ENCODE peak calls at places on chromosomes 12 and 14, in nine cellular contexts. One of them, this sample, is unnamed.
A peak's percentile ranks its signal among the peaks of the same experiment; 100 is the strongest.

GRCh38 chr12:54251667-54252284 is 28.1 kb downstream of the CBX5 start:
- DNase-seq in hepatocyte: peak; percentile 50
- DNase-seq in neural progenitor cell: peak; percentile 60
- DNase-seq in HCT116: peak; percentile 37
- DNase-seq in PC-3: peak; percentile 65
- DNase-seq in GM23248: peak; percentile 79
- DNase-seq in OCI-LY7: peak; percentile 62
- DNase-seq in GM23338: peak; percentile 79
- DNase-seq in SK-N-SH: peak; percentile 73
- DNase-seq in this sample: peak; percentile 34

GRCh38 chr12:55930771-55931316 is at the start of gene DGKA:
- DNase-seq in hepatocyte: peak; percentile 74
- DNase-seq in neural progenitor cell: peak; percentile 52
- DNase-seq in HCT116: peak; percentile 41
- DNase-seq in PC-3: peak; percentile 75
- DNase-seq in GM23248: peak; percentile 90
- DNase-seq in OCI-LY7: peak; percentile 83
- DNase-seq in GM23338: peak; percentile 74
- DNase-seq in SK-N-SH: peak; percentile 74
- DNase-seq in this sample: peak; percentile 58

GRCh38 chr14:53528114-53528513 is 375.0 kb upstream of the DDHD1 start:
- DNase-seq in hepatocyte: no peak
- DNase-seq in neural progenitor cell: no peak
- DNase-seq in HCT116: no peak
- DNase-seq in PC-3: no peak
- DNase-seq in GM23248: peak; percentile 46
- DNase-seq in OCI-LY7: no peak
- DNase-seq in GM23338: no peak
- DNase-seq in SK-N-SH: no peak
- DNase-seq in this sample: no peak

GRCh38 chr12:110266980-110267620 is 13.9 kb upstream of the ATP2A2 start:
- DNase-seq in hepatocyte: peak; percentile 82
- DNase-seq in neural progenitor cell: peak; percentile 56
- DNase-seq in HCT116: no peak
- DNase-seq in PC-3: peak; percentile 77
- DNase-seq in GM23248: peak; percentile 88
- DNase-seq in OCI-LY7: no peak
- DNase-seq in GM23338: no peak
- DNase-seq in SK-N-SH: peak; percentile 53
- DNase-seq in this sample: no peak

GRCh38 chr12:108270035-108270840 is 68.9 kb downstream of the CMKLR1 start:
- DNase-seq in hepatocyte: no peak
- DNase-seq in neural progenitor cell: no peak
- DNase-seq in HCT116: no peak
- DNase-seq in PC-3: no peak
- DNase-seq in GM23248: no peak
- DNase-seq in OCI-LY7: no peak
- DNase-seq in GM23338: no peak
- DNase-seq in SK-N-SH: no peak
- DNase-seq in this sample: no peak

GRCh38 chr12:92987846-92988621 is 58.9 kb upstream of the EEA1 start:
- DNase-seq in hepatocyte: no peak
- DNase-seq in neural progenitor cell: peak; percentile 7
- DNase-seq in HCT116: no peak
- DNase-seq in PC-3: no peak
- DNase-seq in GM23248: no peak
- DNase-seq in OCI-LY7: peak; percentile 89
- DNase-seq in GM23338: peak; percentile 16
- DNase-seq in SK-N-SH: no peak
- DNase-seq in this sample: peak; percentile 93

GRCh38 chr14:86597279-86597678 is 1067.3 kb downstream of the FLRT2 start:
- DNase-seq in hepatocyte: no peak
- DNase-seq in neural progenitor cell: no peak
- DNase-seq in HCT116: no peak
- DNase-seq in PC-3: no peak
- DNase-seq in GM23248: no peak
- DNase-seq in OCI-LY7: no peak
- DNase-seq in GM23338: no peak
- DNase-seq in SK-N-SH: no peak
- DNase-seq in this sample: no peak

GRCh38 chr14:20757963-20758362 is 10.2 kb upstream of the EDDM3B start:
- DNase-seq in hepatocyte: peak; percentile 26
- DNase-seq in neural progenitor cell: peak; percentile 25
- DNase-seq in HCT116: no peak
- DNase-seq in PC-3: no peak
- DNase-seq in GM23248: no peak
- DNase-seq in OCI-LY7: peak; percentile 20
- DNase-seq in GM23338: peak; percentile 68
- DNase-seq in SK-N-SH: no peak
- DNase-seq in this sample: no peak

GRCh38 chr14:56235388-56235787 is 117.2 kb downstream of the PELI2 start:
- DNase-seq in hepatocyte: no peak
- DNase-seq in neural progenitor cell: no peak
- DNase-seq in HCT116: no peak
- DNase-seq in PC-3: no peak
- DNase-seq in GM23248: no peak
- DNase-seq in OCI-LY7: no peak
- DNase-seq in GM23338: no peak
- DNase-seq in SK-N-SH: no peak
- DNase-seq in this sample: no peak

GRCh38 chr12:65313704-65314317 is 35.3 kb downstream of the MSRB3 start:
- DNase-seq in hepatocyte: no peak
- DNase-seq in neural progenitor cell: peak; percentile 10
- DNase-seq in HCT116: peak; percentile 33
- DNase-seq in PC-3: peak; percentile 79
- DNase-seq in GM23248: peak; percentile 45
- DNase-seq in OCI-LY7: peak; percentile 0
- DNase-seq in GM23338: peak; percentile 23
- DNase-seq in SK-N-SH: no peak
- DNase-seq in this sample: peak; percentile 15

GRCh38 chr12:94100254-94100653 is 48.1 kb upstream of the PLXNC1 start:
- DNase-seq in hepatocyte: peak; percentile 53
- DNase-seq in neural progenitor cell: no peak
- DNase-seq in HCT116: no peak
- DNase-seq in PC-3: peak; percentile 95
- DNase-seq in GM23248: peak; percentile 34
- DNase-seq in OCI-LY7: no peak
- DNase-seq in GM23338: no peak
- DNase-seq in SK-N-SH: no peak
- DNase-seq in this sample: no peak

GRCh38 chr14:41925409-41925808 is 318.7 kb downstream of the LRFN5 start:
- DNase-seq in hepatocyte: peak; percentile 39
- DNase-seq in neural progenitor cell: peak; percentile 48
- DNase-seq in HCT116: peak; percentile 10
- DNase-seq in PC-3: peak; percentile 63
- DNase-seq in GM23248: peak; percentile 36
- DNase-seq in OCI-LY7: no peak
- DNase-seq in GM23338: peak; percentile 65
- DNase-seq in SK-N-SH: no peak
- DNase-seq in this sample: no peak

GRCh38 chr12:82696543-82696942 is 9.8 kb downstream of the TMTC2 start:
- DNase-seq in hepatocyte: no peak
- DNase-seq in neural progenitor cell: no peak
- DNase-seq in HCT116: no peak
- DNase-seq in PC-3: no peak
- DNase-seq in GM23248: no peak
- DNase-seq in OCI-LY7: no peak
- DNase-seq in GM23338: no peak
- DNase-seq in SK-N-SH: no peak
- DNase-seq in this sample: no peak

DNA sequence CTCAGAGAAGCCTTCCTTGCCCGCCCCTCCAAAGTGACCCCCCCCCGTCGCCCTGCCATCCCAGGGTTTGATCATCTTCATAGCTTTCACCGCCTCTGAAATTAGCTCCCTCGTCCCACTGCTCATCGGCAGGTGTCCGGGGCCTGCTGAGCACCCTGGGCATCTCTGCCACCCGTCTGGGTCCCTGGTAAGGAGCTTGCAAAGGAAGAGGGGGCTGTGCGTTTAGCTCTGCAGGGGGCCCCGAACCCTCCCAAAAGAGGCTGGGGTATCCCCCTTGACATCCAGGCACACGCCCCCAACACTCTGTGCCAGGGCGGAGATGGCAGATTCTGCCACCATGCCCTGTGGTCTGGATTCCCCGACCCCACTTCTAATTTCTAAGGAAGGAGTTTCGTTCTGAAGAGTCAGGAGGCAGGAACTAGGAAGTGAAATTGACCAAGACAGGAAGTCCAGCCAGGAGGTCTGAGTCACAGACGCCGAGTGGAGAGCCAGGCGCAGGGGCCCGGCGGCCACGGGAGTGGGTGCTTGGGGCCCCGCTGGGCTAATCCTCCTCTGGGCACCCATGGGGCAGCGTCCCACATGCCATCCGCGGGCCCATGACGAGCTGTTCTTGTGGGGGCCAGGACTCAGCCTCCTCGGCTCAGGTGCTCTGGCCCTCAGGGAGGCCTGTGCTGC is 95.7 kb downstream of the RFLNA start:
- DNase-seq in hepatocyte: no peak
- DNase-seq in neural progenitor cell: no peak
- DNase-seq in HCT116: peak; percentile 27
- DNase-seq in PC-3: peak; percentile 83
- DNase-seq in GM23248: peak; percentile 94
- DNase-seq in OCI-LY7: peak; percentile 45
- DNase-seq in GM23338: no peak
- DNase-seq in SK-N-SH: no peak
- DNase-seq in this sample: no peak
- H3K36me3 ChIP-seq in hepatocyte: no peaks in the 10 kb centered on the region
- H3K36me3 ChIP-seq in neural progenitor cell: no peaks in the 10 kb centered on the region
- H3K36me3 ChIP-seq in HCT116: no peaks in the 10 kb centered on the region
- H3K36me3 ChIP-seq in PC-3: no peaks in the 10 kb centered on the region
- H3K36me3 ChIP-seq in GM23248: no peaks in the 10 kb centered on the region
- H3K36me3 ChIP-seq in OCI-LY7: no peaks in the 10 kb centered on the region
- H3K36me3 ChIP-seq in GM23338: no peaks in the 10 kb centered on the region
- H3K36me3 ChIP-seq in SK-N-SH: peaks cover 14% of the 10 kb centered on the region
- H3K36me3 ChIP-seq in this sample: no peaks in the 10 kb centered on the region

GRCh38 chr12:67326637-67327036 is 57.5 kb downstream of the CAND1 start:
- DNase-seq in hepatocyte: no peak
- DNase-seq in neural progenitor cell: no peak
- DNase-seq in HCT116: no peak
- DNase-seq in PC-3: no peak
- DNase-seq in GM23248: no peak
- DNase-seq in OCI-LY7: no peak
- DNase-seq in GM23338: no peak
- DNase-seq in SK-N-SH: no peak
- DNase-seq in this sample: no peak
- TF ChIP-seq EZH2phosphoT487 in hepatocyte: no peak
- TF ChIP-seq EZH2phosphoT487 in neural progenitor cell: no peak
- TF ChIP-seq EZH2phosphoT487 in HCT116: no peak
- TF ChIP-seq EZH2phosphoT487 in PC-3: no peak
- TF ChIP-seq EZH2phosphoT487 in GM23248: no peak
- TF ChIP-seq EZH2phosphoT487 in OCI-LY7: no peak
- TF ChIP-seq EZH2phosphoT487 in GM23338: no peak
- TF ChIP-seq EZH2phosphoT487 in SK-N-SH: no peak
- TF ChIP-seq EZH2phosphoT487 in this sample: no peak

GRCh38 chr12:105970885-105971284 is 167.9 kb downstream of the NUAK1 start:
- DNase-seq in hepatocyte: no peak
- DNase-seq in neural progenitor cell: no peak
- DNase-seq in HCT116: no peak
- DNase-seq in PC-3: no peak
- DNase-seq in GM23248: no peak
- DNase-seq in OCI-LY7: no peak
- DNase-seq in GM23338: no peak
- DNase-seq in SK-N-SH: no peak
- DNase-seq in this sample: no peak

GRCh38 chr12:105968025-105968424 is 170.7 kb downstream of the NUAK1 start:
- DNase-seq in hepatocyte: no peak
- DNase-seq in neural progenitor cell: no peak
- DNase-seq in HCT116: no peak
- DNase-seq in PC-3: no peak
- DNase-seq in GM23248: peak; percentile 18
- DNase-seq in OCI-LY7: no peak
- DNase-seq in GM23338: no peak
- DNase-seq in SK-N-SH: no peak
- DNase-seq in this sample: no peak

GRCh38 chr12:105961821-105962671 is 176.7 kb downstream of the NUAK1 start:
- DNase-seq in hepatocyte: no peak
- DNase-seq in neural progenitor cell: no peak
- DNase-seq in HCT116: no peak
- DNase-seq in PC-3: no peak
- DNase-seq in GM23248: peak; percentile 49
- DNase-seq in OCI-LY7: no peak
- DNase-seq in GM23338: no peak
- DNase-seq in SK-N-SH: no peak
- DNase-seq in this sample: no peak

DNA sequence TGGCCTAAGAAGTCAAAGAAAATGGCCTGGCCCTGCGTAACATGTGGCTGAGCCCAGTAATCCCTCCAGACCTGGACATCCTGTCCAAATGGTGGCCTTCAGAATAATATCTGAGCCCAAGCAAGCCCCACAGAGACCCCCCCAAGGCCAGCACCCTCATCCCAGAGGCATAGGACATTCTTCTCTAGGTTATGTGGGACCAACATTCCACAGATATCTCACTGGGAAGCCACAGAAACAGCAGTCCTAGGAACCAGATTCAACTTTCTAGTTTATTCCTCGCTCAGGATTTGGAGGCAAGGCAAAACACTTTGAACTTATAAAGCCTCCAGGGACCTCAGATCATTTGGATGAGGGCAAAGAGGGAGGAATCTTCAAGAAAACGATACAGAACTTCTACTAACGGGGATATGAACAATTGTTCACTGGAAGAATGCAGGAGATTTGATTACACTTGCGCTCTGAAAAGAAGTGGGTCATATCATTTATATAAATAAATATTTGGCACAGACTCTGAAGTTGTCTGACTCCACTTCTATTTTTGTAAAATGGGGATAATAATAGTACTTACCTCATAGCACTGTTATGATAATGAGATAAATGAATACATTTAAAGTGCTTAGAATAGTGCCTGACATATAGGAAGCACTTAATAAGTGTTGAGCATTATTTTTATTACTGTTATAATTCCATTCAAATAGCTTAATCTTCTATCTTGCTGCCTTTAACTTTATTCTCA is 171.5 kb downstream of the NUAK1 start:
- DNase-seq in hepatocyte: no peak
- DNase-seq in neural progenitor cell: no peak
- DNase-seq in HCT116: no peak
- DNase-seq in PC-3: no peak
- DNase-seq in GM23248: no peak
- DNase-seq in OCI-LY7: no peak
- DNase-seq in GM23338: no peak
- DNase-seq in SK-N-SH: no peak
- DNase-seq in this sample: no peak
- H3K4me2 ChIP-seq in hepatocyte: no peak overlapping the region
- H3K4me2 ChIP-seq in neural progenitor cell: no peak overlapping the region
- H3K4me2 ChIP-seq in HCT116: no peak overlapping the region
- H3K4me2 ChIP-seq in PC-3: no peak overlapping the region
- H3K4me2 ChIP-seq in GM23248: no peak overlapping the region
- H3K4me2 ChIP-seq in OCI-LY7: no peak overlapping the region
- H3K4me2 ChIP-seq in GM23338: no peak overlapping the region
- H3K4me2 ChIP-seq in SK-N-SH: no peak overlapping the region
- H3K4me2 ChIP-seq in this sample: no peak overlapping the region

DNA sequence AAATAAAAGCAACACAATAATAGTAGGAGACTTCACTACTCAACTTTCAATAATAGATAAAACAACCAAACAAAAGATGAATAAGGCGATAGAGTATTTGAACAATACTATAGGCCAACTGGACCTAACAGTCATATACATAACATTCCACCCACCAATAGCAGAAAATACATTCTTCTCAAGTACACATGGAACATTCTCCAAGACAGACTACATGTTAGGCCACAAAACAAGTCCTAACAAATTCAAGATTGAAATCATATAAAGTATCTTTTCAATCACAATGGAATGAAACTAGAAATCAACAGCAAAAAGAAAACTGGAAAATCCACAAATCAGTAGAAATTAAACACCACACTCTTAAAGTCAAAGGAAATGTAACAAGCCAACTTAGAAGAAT is 28.8 kb downstream of the RAD52 start:
- DNase-seq in hepatocyte: no peak
- DNase-seq in neural progenitor cell: no peak
- DNase-seq in HCT116: no peak
- DNase-seq in PC-3: no peak
- DNase-seq in GM23248: no peak
- DNase-seq in OCI-LY7: no peak
- DNase-seq in GM23338: no peak
- DNase-seq in SK-N-SH: no peak
- DNase-seq in this sample: no peak
- H3K36me3 ChIP-seq in hepatocyte: no peaks in the 10 kb centered on the region
- H3K36me3 ChIP-seq in neural progenitor cell: peaks cover 9% of the 10 kb centered on the region
- H3K36me3 ChIP-seq in HCT116: peaks cover 30% of the 10 kb centered on the region
- H3K36me3 ChIP-seq in PC-3: peaks cover 20% of the 10 kb centered on the region
- H3K36me3 ChIP-seq in GM23248: peaks cover 28% of the 10 kb centered on the region
- H3K36me3 ChIP-seq in OCI-LY7: peaks cover 81% of the 10 kb centered on the region
- H3K36me3 ChIP-seq in GM23338: peaks cover 9% of the 10 kb centered on the region
- H3K36me3 ChIP-seq in SK-N-SH: peaks cover 36% of the 10 kb centered on the region
- H3K36me3 ChIP-seq in this sample: no peaks in the 10 kb centered on the region